ENCODE peak calls at places on chromosomes 7 and 10, in four cellular contexts. H, X, Z and G are unnamed samples.

GRCh38 chr7:130930260-130930659 is 196.3 kb upstream of the KLF14 start:
- DNase-seq in H (no peak), X (no peak), Z (no peak), G (no peak)

GRCh38 chr10:73163096-73163495 is 4.7 kb downstream of the ECD start:
- DNase-seq in H (no peak), X (no peak), Z (no peak), G (no peak)

GRCh38 chr7:11830582-11831382 is 1.2 kb downstream of the THSD7A start:
- DNase-seq in H (peak), X (no peak), Z (peak), G (no peak)

GRCh38 chr10:42836771-42837468 is 54.3 kb downstream of the BMS1 start:
- DNase-seq in H (no peak), X (no peak), Z (no peak), G (no peak)

GRCh38 chr10:12322583-12323131 is 26.7 kb upstream of the CAMK1D start:
- DNase-seq in H (no peak), X (no peak), Z (no peak), G (no peak)

GRCh38 chr10:78296794-78297193 is 263.1 kb downstream of the RPS24 start:
- DNase-seq in H (no peak), X (no peak), Z (no peak), G (no peak)

GRCh38 chr7:31955021-31955420 is 115.2 kb downstream of the PDE1C start:
- DNase-seq in H (no peak), X (no peak), Z (no peak), G (no peak)

GRCh38 chr10:113053091-113053490 is 103.0 kb downstream of the TCF7L2 start:
- DNase-seq in H (no peak), X (no peak), Z (no peak), G (no peak)

GRCh38 chr10:31321396-31321941 is 2.5 kb downstream of the ZEB1 start:
- DNase-seq in H (no peak), X (no peak), Z (peak), G (no peak)

GRCh38 chr7:151374726-151375125 is 33.1 kb downstream of the NUB1 start:
- DNase-seq in H (no peak), X (no peak), Z (no peak), G (no peak)

GRCh38 chr10:97718659-97719142 is 5.2 kb downstream of the MARVELD1 start:
- DNase-seq in H (no peak), X (peak), Z (no peak), G (peak)

GRCh38 chr10:70578371-70578947 is 24.1 kb downstream of the PRF1 start:
- DNase-seq in H (peak), X (no peak), Z (peak), G (no peak)